ENCODE peak calls at places on chromosomes 2 and 18, in six cellular contexts. X, W, I, Y, S and R are unnamed samples.

GRCh38 chr2:46645681-46646162 is 166.4 kb downstream of the TMEM247 start:
- DNase-seq in S (no peak), I (peak), W (peak), X (no peak), Y (no peak), R (no peak)

GRCh38 chr2:112985090-112985489 is 7.3 kb downstream of the IL36G start:
- DNase-seq in S (no peak), Y (no peak), X (no peak), W (no peak), I (no peak), R (no peak)

GRCh38 chr2:225173909-225174308 is 131.6 kb upstream of the DOCK10 start:
- DNase-seq in I (no peak), X (peak), W (no peak), S (no peak), Y (no peak), R (no peak)

GRCh38 chr18:8374652-8375051 is 234.6 kb upstream of the RAB12 start:
- DNase-seq in I (no peak), S (no peak), W (peak), X (no peak), Y (no peak), R (no peak)

GRCh38 chr18:51288582-51288981 is 91.1 kb upstream of the MEX3C start:
- DNase-seq in Y (no peak), S (no peak), I (no peak), W (no peak), X (no peak), R (no peak)

GRCh38 chr2:148048475-148049221 is 27.8 kb downstream of the MBD5 start:
- DNase-seq in X (no peak), Y (no peak), S (no peak), I (peak), W (peak), R (no peak)

GRCh38 chr2:213248637-213249036 is 35.6 kb upstream of the SPAG16 start:
- DNase-seq in S (no peak), X (no peak), W (no peak), I (no peak), Y (no peak), R (no peak)

GRCh38 chr2:239593455-239593854 is 192.6 kb upstream of the HDAC4 start:
- DNase-seq in Y (peak), S (no peak), X (no peak), W (no peak), I (no peak), R (no peak)

GRCh38 chr2:23404426-23404825 is 19.4 kb downstream of the KLHL29 start:
- DNase-seq in I (peak), Y (no peak), S (peak), W (peak), X (no peak), R (peak)

GRCh38 chr2:69742170-69742952 is 427 bp downstream of the ANXA4 start:
- DNase-seq in X (no peak), W (peak), Y (no peak), S (peak), I (no peak), R (peak)

GRCh38 chr18:37341473-37342086 is 224.0 kb downstream of the CELF4 start:
- DNase-seq in I (peak), X (no peak), S (no peak), Y (no peak), W (no peak), R (no peak)

GRCh38 chr2:200044453-200044852 is 89.1 kb downstream of the MAIP1 start:
- DNase-seq in W (no peak), I (no peak), Y (no peak), S (no peak), X (no peak), R (no peak)

GRCh38 chr2:8581048-8581561 is 100.8 kb upstream of the ID2 start:
- DNase-seq in S (peak), Y (peak), X (no peak), W (no peak), I (no peak), R (no peak)

GRCh38 chr2:151765760-151766159 is 31.5 kb upstream of the NEB start:
- DNase-seq in I (no peak), Y (no peak), S (no peak), X (peak), W (no peak), R (no peak)

GRCh38 chr2:119387381-119388129 is 20.8 kb downstream of the DBI start:
- DNase-seq in I (no peak), W (peak), X (no peak), S (no peak), Y (peak), R (peak)

GRCh38 chr2:233519787-233520611 is 46.6 kb downstream of the USP40 start:
- DNase-seq in W (no peak), I (no peak), X (no peak), Y (no peak), S (no peak), R (no peak)

GRCh38 chr2:191950132-191950885 is 103.4 kb upstream of the CAVIN2 start:
- DNase-seq in I (peak), X (no peak), S (no peak), W (peak), Y (no peak), R (no peak)

GRCh38 chr18:55494441-55494840 is 93.6 kb downstream of the TCF4 start:
- DNase-seq in Y (no peak), X (no peak), I (no peak), S (no peak), W (no peak), R (no peak)

GRCh38 chr2:230843130-230843529 is 21.6 kb upstream of the ITM2C start:
- DNase-seq in W (no peak), X (no peak), Y (no peak), S (no peak), I (no peak), R (no peak)

GRCh38 chr2:101113441-101114267 is 37.5 kb downstream of the TBC1D8 start:
- DNase-seq in Y (no peak), I (peak), W (peak), S (peak), X (no peak), R (peak)

GRCh38 chr2:228282371-228282770 is 100.9 kb upstream of the SPHKAP start:
- DNase-seq in X (no peak), I (no peak), S (no peak), Y (no peak), W (no peak), R (no peak)

GRCh38 chr2:5697554-5697953 is 5.4 kb downstream of the SOX11 start:
- DNase-seq in Y (no peak), X (no peak), S (no peak), W (no peak), I (no peak), R (no peak)

GRCh38 chr2:105782123-105782522 is 37.4 kb downstream of the NCK2 start:
- DNase-seq in S (no peak), W (no peak), I (no peak), X (no peak), Y (no peak), R (no peak)

GRCh38 chr2:196486145-196486544 is 153.4 kb upstream of the CCDC150 start:
- DNase-seq in I (no peak), S (no peak), W (peak), Y (no peak), X (no peak), R (no peak)

GRCh38 chr18:35456181-35456850 is 41.4 kb downstream of the INO80C start:
- DNase-seq in I (peak), Y (peak), W (peak), X (no peak), S (no peak), R (no peak)